ENCODE peak calls at places on chromosomes 5 and 9, in five cellular contexts. N, J, D, V and C are unnamed samples.
A peak's percentile ranks its signal among the peaks of the same experiment; 100 is the strongest.

GRCh38 chr5:78204241-78204640 is 90.3 kb downstream of the AP3B1 start:
- DNase-seq in D (no peak), J (no peak), V (no peak), N (no peak), C (no peak)

GRCh38 chr9:68975644-68976043 is 38.3 kb downstream of the PRKACG start:
- DNase-seq in D (no peak), J (no peak), N (no peak), V (no peak), C (no peak)

GRCh38 chr5:139495644-139496435 is 13.3 kb upstream of the STING1 start:
- DNase-seq in N (no peak), V (no peak), D (peak; percentile 61), J (peak; percentile 49), C (no peak)

GRCh38 chr9:91162784-91163440 is 198.8 kb downstream of the AUH start:
- DNase-seq in N (no peak), V (no peak), D (no peak), J (peak; percentile 31), C (no peak)

GRCh38 chr9:114225534-114226288 is 70.4 kb downstream of the COL27A1 start:
- DNase-seq in J (peak; percentile 34), D (peak; percentile 62), V (no peak), N (no peak), C (no peak)

GRCh38 chr9:38018964-38019602 is 49.9 kb downstream of the SHB start:
- DNase-seq in D (no peak), V (no peak), J (peak; percentile 79), N (peak; percentile 73), C (peak; percentile 71)

GRCh38 chr9:3768286-3768685 is 242.5 kb upstream of the RFX3 start:
- DNase-seq in V (no peak), N (no peak), D (no peak), J (peak; percentile 15), C (no peak)

GRCh38 chr9:10045598-10045997 is 567.2 kb downstream of the PTPRD start:
- DNase-seq in N (no peak), J (peak; percentile 0), V (no peak), D (no peak), C (no peak)

GRCh38 chr9:14251146-14252071 is 62.5 kb downstream of the NFIB start:
- DNase-seq in J (peak; percentile 90), N (peak; percentile 92), V (peak; percentile 56), D (peak; percentile 80), C (peak; percentile 41)

GRCh38 chr9:28439688-28440087 is 866.4 kb upstream of the C9orf72 start:
- DNase-seq in N (no peak), V (no peak), J (no peak), D (peak; percentile 15), C (no peak)

GRCh38 chr5:84437673-84438315 is 53.1 kb upstream of the EDIL3 start:
- DNase-seq in J (peak; percentile 75), N (no peak), V (no peak), D (peak; percentile 58), C (no peak)

GRCh38 chr5:149605998-149606721 is 24.9 kb downstream of the ARHGEF37 start:
- DNase-seq in N (no peak), V (no peak), J (peak; percentile 36), D (peak; percentile 99), C (no peak)

GRCh38 chr5:36878421-36879088 is 2.0 kb downstream of the NIPBL start:
- DNase-seq in V (no peak), J (peak; percentile 68), N (no peak), D (peak; percentile 46), C (peak; percentile 1)

GRCh38 chr5:139696894-139697658 is 48.9 kb downstream of the CXXC5 start:
- DNase-seq in V (peak; percentile 66), D (peak; percentile 56), N (peak; percentile 83), J (peak; percentile 87), C (peak; percentile 80)

DNA sequence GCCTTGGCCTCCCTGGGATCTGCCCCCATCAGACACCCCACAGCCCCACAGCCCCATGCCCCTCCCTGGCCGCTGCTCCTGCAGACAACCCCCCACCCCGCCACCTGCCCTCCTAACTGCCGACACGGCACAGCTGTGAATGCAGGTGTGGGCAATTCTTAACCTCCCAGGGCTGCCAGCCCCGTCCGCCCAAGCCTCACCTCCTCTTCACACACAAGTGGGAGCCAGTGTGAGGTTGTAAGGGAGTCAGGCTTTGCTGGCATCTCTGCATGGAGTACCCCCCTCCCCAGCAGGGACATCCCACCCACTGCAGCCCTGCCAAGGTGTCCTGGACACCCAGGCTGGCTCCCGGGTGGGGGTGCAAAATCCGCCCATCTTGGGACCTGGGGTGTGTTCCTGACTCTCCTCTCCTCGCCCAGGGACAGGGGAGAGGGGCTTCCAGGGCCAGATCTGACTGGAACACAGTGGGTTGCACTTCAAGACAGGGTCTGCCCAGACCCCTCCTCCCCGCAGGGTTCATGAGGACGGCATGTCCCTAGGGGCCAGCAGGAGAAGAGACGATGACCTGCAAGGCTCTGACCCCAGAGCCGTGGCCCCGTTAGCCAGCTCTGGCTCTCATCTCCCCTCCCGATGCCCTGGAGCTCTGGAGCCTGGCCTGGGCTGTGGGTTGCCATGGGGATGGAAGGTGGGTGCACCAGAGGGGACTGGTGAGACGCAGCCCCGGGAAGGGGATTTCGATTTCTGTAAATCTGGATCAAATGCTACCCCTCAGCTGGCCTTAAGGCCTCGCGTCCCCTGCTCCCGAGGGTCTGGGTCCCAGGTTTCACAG is 34.4 kb downstream of the SARDH start:
- DNase-seq in J (no peak), N (no peak), V (no peak), D (no peak), C (no peak)
- H3K27ac ChIP-seq in J (no peak overlapping the region), N (no peak overlapping the region), V (no peak overlapping the region), D (no peak overlapping the region), C (no peak overlapping the region)

DNA sequence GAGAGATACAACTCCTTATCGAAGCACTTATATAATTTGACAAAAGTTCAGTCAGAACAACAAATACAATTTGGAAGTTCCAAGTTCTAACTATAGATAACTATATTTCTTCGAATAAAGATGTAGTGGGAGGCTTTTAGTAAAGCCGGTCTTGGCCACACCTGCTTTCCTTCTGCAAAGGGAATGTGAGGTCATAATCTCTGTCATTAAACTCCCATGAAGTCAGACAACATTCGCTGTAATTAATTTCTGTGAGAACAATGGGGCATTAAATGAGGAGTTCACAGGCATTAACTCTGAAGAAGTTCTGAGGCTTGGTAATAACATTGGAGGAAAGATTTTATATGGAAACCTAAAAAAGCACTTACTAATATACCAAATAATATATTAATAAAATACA is 67.5 kb downstream of the MCTP1 start:
- DNase-seq in D (no peak), N (no peak), J (no peak), V (no peak), C (no peak)
- H3K27ac ChIP-seq in D (no peak overlapping the region), N (no peak overlapping the region), J (no peak overlapping the region), V (no peak overlapping the region), C (no peak overlapping the region)

DNA sequence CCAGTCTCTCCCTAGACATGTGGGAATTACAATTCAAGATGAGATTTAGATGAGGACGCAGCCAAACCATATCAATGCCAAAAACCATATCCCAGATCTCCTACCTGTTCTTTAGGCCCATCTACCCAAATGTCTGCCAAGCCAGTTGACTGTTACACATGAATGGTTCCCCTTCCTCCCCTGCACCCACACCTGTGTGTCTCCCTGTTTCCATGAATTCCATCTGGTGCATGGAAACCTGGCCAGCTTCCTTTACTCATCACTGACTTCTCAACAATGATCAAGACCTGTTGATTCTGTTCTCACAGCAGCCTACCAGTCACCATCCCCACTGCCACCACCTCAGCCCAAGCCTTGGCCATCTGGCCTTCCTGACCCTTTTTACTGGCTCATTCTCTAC is 222.7 kb downstream of the NR3C1 start:
- DNase-seq in D (no peak), V (no peak), N (no peak), J (no peak), C (no peak)
- H3K27ac ChIP-seq in D (no peak overlapping the region), V (no peak overlapping the region), N (no peak overlapping the region), J (no peak overlapping the region), C (no peak overlapping the region)

DNA sequence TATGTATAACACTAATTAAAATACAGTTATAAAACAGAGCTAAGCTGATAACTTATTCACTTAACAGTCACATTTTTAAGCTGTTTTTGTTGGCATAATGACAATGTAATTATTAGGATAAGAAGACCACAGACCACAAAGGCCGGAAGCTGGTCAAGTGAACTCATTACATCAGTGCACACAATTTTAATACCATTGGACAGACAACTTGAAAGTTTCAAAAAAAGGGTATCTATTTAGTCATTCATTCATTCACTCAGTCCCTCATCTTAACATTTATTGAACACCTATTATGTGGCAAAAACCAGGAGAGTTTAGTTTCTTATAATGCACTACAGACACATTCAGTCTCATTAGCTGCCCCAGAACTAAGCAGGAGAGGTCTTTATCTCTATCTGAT is 11.6 kb downstream of the ERP44 start:
- DNase-seq in D (no peak), J (peak; percentile 83), V (no peak), N (no peak), C (no peak)
- H3K27ac ChIP-seq in D (no peak overlapping the region), J (no peak overlapping the region), V (no peak overlapping the region), N (no peak overlapping the region), C (no peak overlapping the region)

GRCh38 chr5:1174122-1174936 is 27.1 kb upstream of the SLC6A19 start:
- DNase-seq in N (peak; percentile 65), D (peak; percentile 86), V (peak; percentile 60), J (peak; percentile 83), C (no peak)
- H3K27ac ChIP-seq in N (no peak overlapping the region), D (peak overlapping the region; percentile 68), V (no peak overlapping the region), J (no peak overlapping the region), C (no peak overlapping the region)

GRCh38 chr9:93306081-93306480 is 122.1 kb downstream of the WNK2 start:
- DNase-seq in J (no peak), D (no peak), N (no peak), V (no peak), C (no peak)
- H3K27ac ChIP-seq in J (no peak overlapping the region), D (no peak overlapping the region), N (no peak overlapping the region), V (no peak overlapping the region), C (no peak overlapping the region)

GRCh38 chr5:96708600-96708999 is 46.4 kb downstream of the CAST start:
- DNase-seq in V (no peak), J (no peak), D (no peak), N (no peak), C (no peak)
- H3K27ac ChIP-seq in V (no peak overlapping the region), J (peak overlapping the region; percentile 66), D (peak overlapping the region; percentile 68), N (no peak overlapping the region), C (no peak overlapping the region)